ENCODE peak calls at places on chromosomes 13 and 19, in six cellular contexts. One of them, this sample, is unnamed. For H3K4me1, the result is how much of the 10 kb centered on the place peaks cover.

GRCh38 chr19:30968841-30969399 is 380.3 kb downstream of the TSHZ3 start:
- DNase-seq in colonic mucosa: no peak
- DNase-seq in neural progenitor cell: no peak
- DNase-seq in lung: no peak
- DNase-seq in SK-N-SH: no peak
- DNase-seq in body of pancreas: no peak
- DNase-seq in this sample: no peak

GRCh38 chr19:36009220-36009619 is 607 bp upstream of the SYNE4 start:
- DNase-seq in colonic mucosa: peak
- DNase-seq in neural progenitor cell: peak
- DNase-seq in lung: peak
- DNase-seq in SK-N-SH: peak
- DNase-seq in body of pancreas: peak
- DNase-seq in this sample: peak

GRCh38 chr13:91119643-91120042 is 227.8 kb upstream of the MIR17HG start:
- DNase-seq in colonic mucosa: no peak
- DNase-seq in neural progenitor cell: no peak
- DNase-seq in lung: no peak
- DNase-seq in SK-N-SH: no peak
- DNase-seq in body of pancreas: no peak
- DNase-seq in this sample: no peak

GRCh38 chr19:5172859-5173577 is 167.6 kb downstream of the PTPRS start:
- DNase-seq in colonic mucosa: no peak
- DNase-seq in neural progenitor cell: no peak
- DNase-seq in lung: no peak
- DNase-seq in SK-N-SH: no peak
- DNase-seq in body of pancreas: peak
- DNase-seq in this sample: peak

GRCh38 chr13:47455581-47455980 is 545.5 kb downstream of the SUCLA2 start:
- DNase-seq in colonic mucosa: no peak
- DNase-seq in neural progenitor cell: no peak
- DNase-seq in lung: no peak
- DNase-seq in SK-N-SH: peak
- DNase-seq in body of pancreas: no peak
- DNase-seq in this sample: no peak

GRCh38 chr13:95627590-95627989 is 16.9 kb downstream of the DZIP1 start:
- DNase-seq in colonic mucosa: no peak
- DNase-seq in neural progenitor cell: no peak
- DNase-seq in lung: no peak
- DNase-seq in SK-N-SH: no peak
- DNase-seq in body of pancreas: no peak
- DNase-seq in this sample: no peak

GRCh38 chr19:2478756-2479555 is 3.0 kb downstream of the GADD45B start:
- DNase-seq in colonic mucosa: peak
- DNase-seq in neural progenitor cell: peak
- DNase-seq in lung: peak
- DNase-seq in SK-N-SH: no peak
- DNase-seq in body of pancreas: peak
- DNase-seq in this sample: no peak

GRCh38 chr19:14091885-14092462 is 1.4 kb upstream of the SAMD1 start:
- DNase-seq in colonic mucosa: no peak
- DNase-seq in neural progenitor cell: peak
- DNase-seq in lung: no peak
- DNase-seq in SK-N-SH: no peak
- DNase-seq in body of pancreas: no peak
- DNase-seq in this sample: no peak

GRCh38 chr13:27401210-27401609 is 23.2 kb upstream of the GTF3A start:
- DNase-seq in colonic mucosa: peak
- DNase-seq in neural progenitor cell: no peak
- DNase-seq in lung: no peak
- DNase-seq in SK-N-SH: no peak
- DNase-seq in body of pancreas: peak
- DNase-seq in this sample: no peak

GRCh38 chr13:100796463-100796862 is 121.9 kb upstream of the TMTC4 start:
- DNase-seq in colonic mucosa: no peak
- DNase-seq in neural progenitor cell: no peak
- DNase-seq in lung: no peak
- DNase-seq in SK-N-SH: no peak
- DNase-seq in body of pancreas: no peak
- DNase-seq in this sample: no peak

GRCh38 chr13:25756916-25757315 is 294.9 kb downstream of the SHISA2 start:
- DNase-seq in colonic mucosa: no peak
- DNase-seq in neural progenitor cell: peak
- DNase-seq in lung: no peak
- DNase-seq in SK-N-SH: no peak
- DNase-seq in body of pancreas: no peak
- DNase-seq in this sample: no peak

GRCh38 chr19:48695743-48696352 is at the start of gene FUT2:
- DNase-seq in colonic mucosa: peak
- DNase-seq in neural progenitor cell: peak
- DNase-seq in lung: no peak
- DNase-seq in SK-N-SH: no peak
- DNase-seq in body of pancreas: peak
- DNase-seq in this sample: peak

GRCh38 chr19:48702701-48703100 is 6.9 kb downstream of the FUT2 start:
- DNase-seq in colonic mucosa: no peak
- DNase-seq in neural progenitor cell: no peak
- DNase-seq in lung: no peak
- DNase-seq in SK-N-SH: no peak
- DNase-seq in body of pancreas: no peak
- DNase-seq in this sample: no peak

GRCh38 chr19:48696353-48697010 is 711 bp downstream of the FUT2 start:
- DNase-seq in colonic mucosa: peak
- DNase-seq in neural progenitor cell: peak
- DNase-seq in lung: no peak
- DNase-seq in SK-N-SH: no peak
- DNase-seq in body of pancreas: peak
- DNase-seq in this sample: no peak

GRCh38 chr19:48703316-48703715 is 7.5 kb downstream of the FUT2 start:
- DNase-seq in colonic mucosa: no peak
- DNase-seq in neural progenitor cell: no peak
- DNase-seq in lung: no peak
- DNase-seq in SK-N-SH: no peak
- DNase-seq in body of pancreas: no peak
- DNase-seq in this sample: no peak

DNA sequence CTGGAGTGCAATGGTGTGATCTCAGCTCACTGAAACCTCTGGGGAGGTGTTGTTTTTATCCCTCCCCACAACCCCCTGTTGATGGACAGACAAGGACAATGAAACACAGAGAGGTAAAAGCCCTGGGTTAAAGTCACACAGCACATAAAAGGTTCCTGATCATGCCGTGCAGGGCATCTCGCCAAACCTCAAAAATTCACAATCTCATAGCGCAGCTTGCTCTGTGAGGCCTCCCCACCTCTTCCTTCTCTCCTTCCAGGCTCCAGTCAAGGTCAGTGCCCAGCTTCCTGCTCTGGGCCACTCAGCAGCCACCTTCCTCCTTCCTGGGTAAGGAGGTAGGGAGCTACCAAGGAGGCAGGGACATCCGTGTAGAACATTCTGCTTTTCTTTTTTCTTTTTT is 2.3 kb downstream of the FUT2 start:
- DNase-seq in colonic mucosa: peak
- DNase-seq in neural progenitor cell: no peak
- DNase-seq in lung: peak
- DNase-seq in SK-N-SH: no peak
- DNase-seq in body of pancreas: peak
- DNase-seq in this sample: no peak
- H3K4me3 ChIP-seq in colonic mucosa: no peak
- H3K4me3 ChIP-seq in neural progenitor cell: no peak
- H3K4me3 ChIP-seq in lung: no peak
- H3K4me3 ChIP-seq in SK-N-SH: no peak
- H3K4me3 ChIP-seq in body of pancreas: no peak
- H3K4me3 ChIP-seq in this sample: no peak

GRCh38 chr19:41325640-41325946 is 15.6 kb downstream of the CCDC97 start:
- DNase-seq in colonic mucosa: no peak
- DNase-seq in neural progenitor cell: no peak
- DNase-seq in lung: no peak
- DNase-seq in SK-N-SH: no peak
- DNase-seq in body of pancreas: no peak
- DNase-seq in this sample: no peak

GRCh38 chr19:41328157-41328817 is 18.3 kb downstream of the CCDC97 start:
- DNase-seq in colonic mucosa: no peak
- DNase-seq in neural progenitor cell: no peak
- DNase-seq in lung: no peak
- DNase-seq in SK-N-SH: no peak
- DNase-seq in body of pancreas: peak
- DNase-seq in this sample: no peak

GRCh38 chr19:41327499-41328156 is 17.7 kb downstream of the CCDC97 start:
- DNase-seq in colonic mucosa: peak
- DNase-seq in neural progenitor cell: no peak
- DNase-seq in lung: peak
- DNase-seq in SK-N-SH: peak
- DNase-seq in body of pancreas: peak
- DNase-seq in this sample: no peak

GRCh38 chr19:41325947-41326706 is 16.2 kb downstream of the CCDC97 start:
- DNase-seq in colonic mucosa: no peak
- DNase-seq in neural progenitor cell: no peak
- DNase-seq in lung: no peak
- DNase-seq in SK-N-SH: peak
- DNase-seq in body of pancreas: peak
- DNase-seq in this sample: no peak

DNA sequence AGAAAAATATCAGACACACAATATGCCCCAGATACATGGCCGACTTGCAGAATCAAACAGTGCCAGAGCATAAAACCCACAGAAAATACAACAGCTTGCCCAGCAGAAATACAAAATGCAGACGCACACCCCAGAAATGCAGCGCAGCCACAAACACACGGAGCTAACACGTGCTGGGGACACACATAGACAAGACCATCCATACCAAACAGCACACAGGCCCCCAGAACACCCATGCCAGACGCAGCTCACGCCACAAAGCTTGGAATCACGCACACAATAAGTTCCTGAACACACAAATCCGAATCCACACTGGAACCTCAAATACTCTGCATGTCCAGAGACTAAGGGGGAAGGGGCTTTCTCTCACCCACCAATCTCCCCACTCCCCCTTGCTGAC is 17.1 kb downstream of the CCDC97 start:
- DNase-seq in colonic mucosa: no peak
- DNase-seq in neural progenitor cell: no peak
- DNase-seq in lung: no peak
- DNase-seq in SK-N-SH: no peak
- DNase-seq in body of pancreas: no peak
- DNase-seq in this sample: no peak
- H3K4me1 ChIP-seq in colonic mucosa: under half
- H3K4me1 ChIP-seq in neural progenitor cell: under half
- H3K4me1 ChIP-seq in lung: under half
- H3K4me1 ChIP-seq in SK-N-SH: half or more
- H3K4me1 ChIP-seq in body of pancreas: under half
- H3K4me1 ChIP-seq in this sample: under half

GRCh38 chr13:109287553-109287952 is 498.8 kb downstream of the IRS2 start:
- DNase-seq in colonic mucosa: no peak
- DNase-seq in neural progenitor cell: no peak
- DNase-seq in lung: no peak
- DNase-seq in SK-N-SH: no peak
- DNase-seq in body of pancreas: no peak
- DNase-seq in this sample: no peak

GRCh38 chr13:109285586-109285985 is 500.8 kb downstream of the IRS2 start:
- DNase-seq in colonic mucosa: no peak
- DNase-seq in neural progenitor cell: no peak
- DNase-seq in lung: no peak
- DNase-seq in SK-N-SH: no peak
- DNase-seq in body of pancreas: no peak
- DNase-seq in this sample: no peak

GRCh38 chr13:109293166-109293565 is 493.2 kb downstream of the IRS2 start:
- DNase-seq in colonic mucosa: no peak
- DNase-seq in neural progenitor cell: no peak
- DNase-seq in lung: no peak
- DNase-seq in SK-N-SH: no peak
- DNase-seq in body of pancreas: no peak
- DNase-seq in this sample: no peak

DNA sequence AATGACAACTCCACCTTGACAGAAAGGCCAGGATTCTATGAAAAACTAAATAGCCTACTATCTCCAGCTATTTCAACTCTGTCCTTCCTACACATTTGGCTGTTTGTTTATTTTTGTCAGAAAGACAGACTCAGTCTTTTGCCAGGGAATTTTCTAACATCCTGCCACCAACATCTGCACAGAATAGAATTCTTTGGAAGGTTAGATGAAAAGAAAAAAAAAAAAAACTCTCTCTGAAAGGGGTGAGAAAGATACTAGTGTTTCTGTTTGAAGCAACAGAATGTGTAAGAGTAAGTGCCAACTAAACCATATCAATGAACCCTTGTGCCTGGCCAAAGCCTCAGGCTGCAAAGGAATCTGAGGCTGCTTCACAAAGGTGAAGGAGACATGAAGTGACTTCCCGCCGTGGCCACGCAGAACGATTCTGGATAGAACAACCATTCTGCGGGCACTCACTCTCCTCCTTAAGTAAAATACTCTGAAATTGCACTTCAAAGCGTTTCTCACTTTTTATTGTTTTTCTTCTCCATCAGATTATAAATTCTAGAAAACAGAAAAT is 498.2 kb downstream of the IRS2 start:
- DNase-seq in colonic mucosa: no peak
- DNase-seq in neural progenitor cell: no peak
- DNase-seq in lung: no peak
- DNase-seq in SK-N-SH: no peak
- DNase-seq in body of pancreas: no peak
- DNase-seq in this sample: no peak
- H3K4me3 ChIP-seq in colonic mucosa: no peak
- H3K4me3 ChIP-seq in neural progenitor cell: no peak
- H3K4me3 ChIP-seq in lung: no peak
- H3K4me3 ChIP-seq in SK-N-SH: no peak
- H3K4me3 ChIP-seq in body of pancreas: no peak
- H3K4me3 ChIP-seq in this sample: no peak

GRCh38 chr13:40657307-40657706 is 9.1 kb downstream of the FOXO1 start:
- DNase-seq in colonic mucosa: no peak
- DNase-seq in neural progenitor cell: no peak
- DNase-seq in lung: no peak
- DNase-seq in SK-N-SH: no peak
- DNase-seq in body of pancreas: no peak
- DNase-seq in this sample: no peak

GRCh38 chr13:40660270-40660669 is 6.2 kb downstream of the FOXO1 start:
- DNase-seq in colonic mucosa: no peak
- DNase-seq in neural progenitor cell: no peak
- DNase-seq in lung: no peak
- DNase-seq in SK-N-SH: no peak
- DNase-seq in body of pancreas: no peak
- DNase-seq in this sample: no peak

GRCh38 chr13:40656358-40656757 is 10.1 kb downstream of the FOXO1 start:
- DNase-seq in colonic mucosa: no peak
- DNase-seq in neural progenitor cell: no peak
- DNase-seq in lung: no peak
- DNase-seq in SK-N-SH: no peak
- DNase-seq in body of pancreas: no peak
- DNase-seq in this sample: no peak

GRCh38 chr13:40660692-40661091 is 5.7 kb downstream of the FOXO1 start:
- DNase-seq in colonic mucosa: no peak
- DNase-seq in neural progenitor cell: no peak
- DNase-seq in lung: no peak
- DNase-seq in SK-N-SH: no peak
- DNase-seq in body of pancreas: no peak
- DNase-seq in this sample: no peak

DNA sequence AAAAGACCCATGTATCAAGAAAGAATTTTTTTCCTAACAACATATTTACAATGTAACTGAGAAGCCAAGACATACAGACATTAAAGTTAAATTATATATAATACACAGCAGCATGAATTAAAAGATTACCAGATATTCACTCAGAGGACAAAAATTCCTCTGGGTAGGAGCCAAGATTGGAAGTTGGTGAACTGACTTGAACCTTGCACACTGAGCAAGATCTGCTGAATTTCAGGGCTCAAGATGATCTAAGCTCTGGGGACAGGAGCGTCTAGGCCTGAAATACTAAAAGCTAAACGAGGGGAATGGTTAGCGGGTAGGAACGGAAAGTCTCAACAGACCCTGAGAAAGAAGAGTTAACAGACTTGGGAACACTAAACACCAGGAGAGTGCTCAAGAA is 8.5 kb downstream of the FOXO1 start:
- DNase-seq in colonic mucosa: no peak
- DNase-seq in neural progenitor cell: no peak
- DNase-seq in lung: no peak
- DNase-seq in SK-N-SH: no peak
- DNase-seq in body of pancreas: no peak
- DNase-seq in this sample: no peak
- H3K4me1 ChIP-seq in colonic mucosa: under half
- H3K4me1 ChIP-seq in neural progenitor cell: under half
- H3K4me1 ChIP-seq in lung: under half
- H3K4me1 ChIP-seq in SK-N-SH: under half
- H3K4me1 ChIP-seq in body of pancreas: half or more
- H3K4me1 ChIP-seq in this sample: under half